ENCODE peak calls at places on chromosomes 6 and 20, in four cellular contexts. L is K562, N is GM12878, O is H1. Y is an unnamed sample.
A peak's percentile ranks its signal among the peaks of the same experiment; 100 is the strongest.

GRCh38 chr6:49151461-49151860 is 311.6 kb downstream of the MMUT start:
- DNase-seq in N (no peak), L (no peak), O (no peak), Y (no peak)

GRCh38 chr20:14992071-14992654 is 654.8 kb upstream of the FLRT3 start:
- DNase-seq in O (no peak), L (no peak), N (no peak), Y (peak; percentile 80)

GRCh38 chr20:1619861-1620444 is at the start of gene SIRPB1:
- DNase-seq in O (no peak), N (no peak), L (peak; percentile 0), Y (peak; percentile 0)

GRCh38 chr6:143357152-143357551 is 93.3 kb downstream of the ADAT2 start:
- DNase-seq in L (no peak), N (no peak), O (no peak), Y (no peak)

GRCh38 chr20:17562804-17563305 is 7.0 kb upstream of the DSTN start:
- DNase-seq in N (no peak), L (peak; percentile 32), O (peak; percentile 27), Y (peak; percentile 65)

GRCh38 chr6:41941280-41942044 is at the start of gene CCND3:
- DNase-seq in L (peak; percentile 95), O (peak; percentile 83), N (peak; percentile 44), Y (peak; percentile 85)

GRCh38 chr20:346640-347316 is at the start of gene NRSN2:
- DNase-seq in N (no peak), L (peak; percentile 77), O (peak; percentile 74), Y (peak; percentile 72)

GRCh38 chr6:33904050-33904827 is 100.4 kb upstream of the MLN start:
- DNase-seq in N (peak; percentile 79), O (no peak), L (peak; percentile 90), Y (no peak)

GRCh38 chr6:31922942-31923341 is 4.6 kb upstream of the C2 start:
- DNase-seq in L (no peak), N (no peak), O (no peak), Y (peak; percentile 73)

GRCh38 chr20:61055642-61056041 is 196.4 kb upstream of the CDH4 start:
- DNase-seq in O (no peak), L (no peak), N (no peak), Y (no peak)

GRCh38 chr20:2814587-2815051 is at the start of gene C20orf141:
- DNase-seq in N (no peak), O (no peak), L (no peak), Y (no peak)

GRCh38 chr20:49937023-49937929 is 1.1 kb downstream of the RNF114 start:
- DNase-seq in L (no peak), N (no peak), O (no peak), Y (no peak)

GRCh38 chr6:18413320-18413830 is 26.2 kb downstream of the RNF144B start:
- DNase-seq in O (no peak), L (no peak), N (no peak), Y (no peak)

GRCh38 chr6:40550096-40550731 is 37.0 kb downstream of the LRFN2 start:
- DNase-seq in O (no peak), L (peak; percentile 73), N (no peak), Y (peak; percentile 54)

GRCh38 chr6:22222469-22222868 is 74.4 kb downstream of the PRL start:
- DNase-seq in O (no peak), N (no peak), L (no peak), Y (no peak)

GRCh38 chr20:33211817-33212424 is 5.2 kb upstream of the BPIFA3 start:
- DNase-seq in O (peak; percentile 64), L (peak; percentile 68), N (no peak), Y (peak; percentile 78)

GRCh38 chr6:107369493-107369892 is 89.9 kb downstream of the PDSS2 start:
- DNase-seq in O (no peak), N (no peak), L (no peak), Y (no peak)
- TF ChIP-seq HDAC6 in O (no peak), N (no peak), L (no peak), Y (no peak)

GRCh38 chr6:149169761-149170359 is 147.7 kb upstream of the TAB2 start:
- DNase-seq in N (no peak), L (no peak), O (no peak), Y (no peak)

GRCh38 chr6:149168968-149169367 is 148.5 kb upstream of the TAB2 start:
- DNase-seq in N (no peak), L (no peak), O (no peak), Y (no peak)

GRCh38 chr6:149164199-149164745 is 153.2 kb upstream of the TAB2 start:
- DNase-seq in N (no peak), L (no peak), O (no peak), Y (no peak)

GRCh38 chr6:149166324-149166723 is 151.2 kb upstream of the TAB2 start:
- DNase-seq in O (no peak), L (no peak), N (no peak), Y (no peak)

GRCh38 chr6:149166747-149167146 is 150.8 kb upstream of the TAB2 start:
- DNase-seq in O (no peak), L (no peak), N (no peak), Y (no peak)
- TF ChIP-seq HDAC6 in O (no peak), L (no peak), N (no peak), Y (no peak)

DNA sequence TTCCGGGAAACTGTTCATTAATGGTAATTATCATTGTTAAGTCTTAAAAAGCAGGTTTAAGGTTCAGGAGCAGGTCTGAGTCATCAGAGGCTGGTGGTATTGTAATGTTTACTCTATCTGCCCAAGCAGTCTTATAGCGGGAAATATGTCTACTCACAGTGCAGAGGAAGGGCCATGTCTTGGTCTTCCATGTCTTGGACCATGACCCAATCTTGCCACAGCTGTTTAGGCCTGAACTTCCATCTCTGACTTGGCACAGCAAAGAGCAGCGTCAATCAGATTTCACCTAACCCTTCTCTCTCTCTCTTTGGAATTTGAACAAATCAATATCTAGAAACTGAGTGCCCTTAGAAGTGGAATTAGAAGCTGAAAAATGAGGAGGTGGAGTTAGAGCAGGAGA is 25.8 kb downstream of the SLC2A12 start:
- DNase-seq in N (no peak), O (no peak), L (peak; percentile 17), Y (no peak)
- TF ChIP-seq HDAC6 in N (no peak), O (no peak), L (no peak), Y (no peak)

GRCh38 chr6:35454843-35455110 is 2.6 kb downstream of the FANCE start:
- DNase-seq in N (no peak), L (no peak), O (no peak), Y (no peak)

GRCh38 chr6:35451354-35452185 is 568 bp upstream of the FANCE start:
- DNase-seq in L (no peak), O (no peak), N (no peak), Y (no peak)

GRCh38 chr6:35452186-35453090 is at the start of gene FANCE:
- DNase-seq in L (peak; percentile 99), O (peak; percentile 100), N (peak; percentile 72), Y (peak; percentile 84)

GRCh38 chr6:35449287-35449881 is 2.8 kb upstream of the FANCE start:
- DNase-seq in O (peak; percentile 56), N (no peak), L (peak; percentile 77), Y (peak; percentile 80)

DNA sequence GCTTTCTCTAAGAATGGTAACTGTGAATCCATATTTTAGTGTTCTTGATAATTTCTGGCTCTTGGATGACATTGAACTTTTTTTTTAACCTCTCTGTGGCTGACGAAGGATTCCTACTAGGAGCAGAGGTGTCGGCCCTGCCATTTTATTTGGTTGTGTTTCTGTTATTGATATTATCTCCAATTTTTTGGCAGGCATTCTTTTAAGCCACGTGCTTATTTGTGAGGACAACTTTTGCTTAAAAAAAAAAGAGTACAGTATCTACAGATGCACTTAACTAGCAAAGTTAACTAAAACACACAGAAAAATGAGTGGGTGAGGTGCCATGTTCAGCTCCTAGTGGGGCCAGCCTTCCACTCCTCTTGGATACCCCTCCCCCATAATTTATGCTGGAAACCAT is 1.1 kb downstream of the FANCE start:
- DNase-seq in N (no peak), L (no peak), O (no peak), Y (no peak)
- TF ChIP-seq HDAC6 in N (no peak), L (no peak), O (no peak), Y (no peak)

GRCh38 chr6:157990321-157991066 is 8.8 kb downstream of the SYNJ2 start:
- DNase-seq in L (no peak), O (no peak), N (no peak), Y (no peak)

GRCh38 chr6:157991067-157991432 is 9.4 kb downstream of the SYNJ2 start:
- DNase-seq in O (no peak), N (no peak), L (no peak), Y (no peak)

GRCh38 chr6:157987788-157988699 is 6.4 kb downstream of the SYNJ2 start:
- DNase-seq in O (no peak), L (no peak), N (no peak), Y (no peak)

GRCh38 chr6:157988700-157989063 is 7.0 kb downstream of the SYNJ2 start:
- DNase-seq in O (no peak), N (no peak), L (no peak), Y (no peak)

DNA sequence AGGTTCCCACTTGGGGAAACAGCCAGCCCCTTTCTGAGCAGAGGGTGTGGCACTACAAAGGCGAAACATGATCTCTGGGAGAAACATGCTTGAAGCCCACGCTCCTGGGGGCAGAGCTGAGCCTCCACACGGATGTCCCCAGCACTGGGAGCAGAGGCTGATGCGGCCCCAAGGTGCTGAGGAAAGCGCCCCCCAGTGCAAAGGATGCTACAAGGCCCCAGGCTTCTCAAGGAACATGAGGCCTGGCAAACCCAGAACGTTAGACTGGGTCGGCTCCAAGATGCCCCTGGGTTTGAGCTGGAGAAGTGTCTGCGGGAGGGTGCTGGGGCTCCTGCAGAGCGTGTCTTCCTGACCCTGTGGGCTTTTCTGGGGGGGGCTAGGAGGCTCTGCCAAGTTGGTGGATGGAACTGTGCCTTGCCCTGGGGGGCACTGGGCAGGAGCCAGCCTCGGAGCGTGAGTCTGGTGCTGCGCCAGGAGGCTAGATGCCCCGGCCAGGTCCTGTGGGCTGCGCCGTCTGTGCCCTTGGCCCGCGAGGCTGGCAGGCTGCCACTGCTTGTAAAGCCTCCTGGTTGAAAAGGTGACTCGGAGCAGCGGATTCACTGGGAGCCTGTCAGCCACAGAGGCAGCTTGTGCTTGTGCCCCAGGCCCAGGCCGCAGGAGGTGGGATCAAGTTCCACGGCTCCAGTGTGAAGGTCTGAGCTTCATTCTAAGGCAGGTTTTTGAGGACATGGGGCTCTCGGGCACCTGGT is 8.1 kb downstream of the SYNJ2 start:
- DNase-seq in N (no peak), L (peak; percentile 53), O (no peak), Y (no peak)
- TF ChIP-seq HDAC6 in N (no peak), L (no peak), O (no peak), Y (no peak)

GRCh38 chr20:53786071-53786444 is 192.4 kb upstream of the ZNF217 start:
- DNase-seq in N (no peak), L (no peak), O (no peak), Y (no peak)

GRCh38 chr20:53783768-53784167 is 190.1 kb upstream of the ZNF217 start:
- DNase-seq in N (no peak), L (no peak), O (no peak), Y (peak; percentile 61)

GRCh38 chr20:53782612-53783246 is 189.1 kb upstream of the ZNF217 start:
- DNase-seq in O (no peak), L (no peak), N (no peak), Y (no peak)

GRCh38 chr20:53786445-53787267 is 193.0 kb upstream of the ZNF217 start:
- DNase-seq in N (no peak), O (no peak), L (no peak), Y (peak; percentile 56)

GRCh38 chr20:53785320-53785719 is 191.7 kb upstream of the ZNF217 start:
- DNase-seq in O (no peak), N (no peak), L (no peak), Y (no peak)
- TF ChIP-seq HDAC6 in O (no peak), N (no peak), L (no peak), Y (no peak)

DNA sequence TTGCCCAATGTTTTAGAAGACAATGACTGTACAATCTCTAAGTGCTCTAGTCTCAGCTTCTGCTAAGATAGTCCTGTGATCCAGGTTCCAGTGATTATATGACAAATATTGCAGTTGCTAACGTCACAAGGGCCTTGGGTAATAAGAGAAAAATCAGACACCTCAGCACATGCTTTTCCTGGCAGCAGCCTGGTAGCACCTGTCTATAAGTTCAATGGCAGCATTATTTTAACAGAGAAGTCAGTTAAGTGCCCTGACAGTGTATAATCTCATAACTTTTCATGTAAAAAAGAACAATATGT is 121.3 kb upstream of the BCLAF1 start:
- DNase-seq in N (no peak), L (no peak), O (no peak), Y (no peak)
- TF ChIP-seq HDAC6 in N (no peak), L (no peak), O (no peak), Y (no peak)